ENCODE peak calls at places on chromosomes 1 and 21, in five cellular contexts. F is progenitor cell of endocrine pancreas, Z is AG09309, V is NB4, Q is GM12864. X is an unnamed sample.

GRCh38 chr1:70411360-70411844 is 334 bp downstream of the CTH start:
- DNase-seq in Q (no peak), F (no peak), Z (no peak), V (no peak), X (no peak)

GRCh38 chr1:203381151-203381751 is 30.3 kb upstream of the FMOD start:
- DNase-seq in V (peak), Q (peak), F (no peak), Z (no peak), X (no peak)

GRCh38 chr1:66443793-66444192 is 90.2 kb upstream of the SGIP1 start:
- DNase-seq in F (no peak), Q (no peak), V (peak), Z (no peak), X (no peak)

GRCh38 chr1:94055459-94056122 is 65.4 kb downstream of the ABCA4 start:
- DNase-seq in Z (no peak), V (no peak), F (no peak), Q (no peak), X (no peak)

GRCh38 chr21:43909736-43910455 is 44.9 kb downstream of the AGPAT3 start:
- DNase-seq in V (no peak), Z (no peak), Q (no peak), F (no peak), X (no peak)

GRCh38 chr1:156961709-156962108 is 41.3 kb downstream of the LRRC71 start:
- DNase-seq in Z (no peak), Q (no peak), F (no peak), V (peak), X (no peak)

GRCh38 chr1:162142968-162143367 is 73.5 kb downstream of the NOS1AP start:
- DNase-seq in F (no peak), Q (no peak), Z (no peak), V (no peak), X (no peak)

GRCh38 chr1:151001592-151001991 is 5.1 kb downstream of the MINDY1 start:
- DNase-seq in Z (no peak), V (peak), F (no peak), Q (no peak), X (no peak)

GRCh38 chr1:24507423-24507804 is 4.8 kb downstream of the RCAN3 start:
- DNase-seq in Z (no peak), V (no peak), Q (no peak), F (no peak), X (no peak)

GRCh38 chr1:70103770-70104169 is 101.6 kb downstream of the LRRC40 start:
- DNase-seq in V (no peak), Z (no peak), Q (no peak), F (no peak), X (no peak)

GRCh38 chr1:30253807-30254440 is 469.5 kb downstream of the MATN1 start:
- DNase-seq in Q (no peak), V (no peak), Z (no peak), F (no peak), X (no peak)

GRCh38 chr1:24199291-24199900 is 12.3 kb upstream of the IFNLR1 start:
- DNase-seq in Q (no peak), Z (no peak), F (peak), V (peak), X (peak)

GRCh38 chr1:146007048-146007784 is 10.8 kb upstream of the TXNIP start:
- DNase-seq in V (peak), Q (peak), F (peak), Z (peak), X (no peak)

GRCh38 chr1:109892476-109893368 is 17.9 kb upstream of the CSF1 start:
- DNase-seq in F (no peak), V (peak), Z (no peak), Q (no peak), X (no peak)

GRCh38 chr1:25034736-25035522 is 104.9 kb upstream of the RUNX3 start:
- DNase-seq in V (peak), F (no peak), Q (no peak), Z (no peak), X (no peak)

GRCh38 chr1:220076861-220077762 is 12.5 kb downstream of the BPNT1 start:
- DNase-seq in Z (no peak), V (no peak), F (no peak), Q (no peak), X (no peak)

GRCh38 chr1:119673171-119673940 is 25.3 kb upstream of the ZNF697 start:
- DNase-seq in Q (no peak), V (no peak), F (no peak), Z (no peak), X (no peak)

GRCh38 chr1:172266528-172267174 is 153.8 kb upstream of the C1orf105 start:
- DNase-seq in Q (no peak), Z (no peak), F (no peak), V (no peak), X (no peak)

GRCh38 chr1:164774819-164775654 is 216.1 kb downstream of the PBX1 start:
- DNase-seq in V (no peak), Q (no peak), F (no peak), Z (no peak), X (no peak)

GRCh38 chr1:33017175-33017574 is 19.5 kb downstream of the AK2 start:
- DNase-seq in Z (no peak), V (no peak), F (no peak), Q (no peak), X (no peak)

GRCh38 chr1:33018112-33018511 is 18.6 kb downstream of the AK2 start:
- DNase-seq in Q (no peak), F (no peak), V (no peak), Z (no peak), X (no peak)

GRCh38 chr1:33014464-33015170 is 22.1 kb downstream of the AK2 start:
- DNase-seq in V (peak), Z (no peak), Q (no peak), F (no peak), X (no peak)

GRCh38 chr1:33013791-33014190 is 22.9 kb downstream of the AK2 start:
- DNase-seq in Q (no peak), F (no peak), Z (no peak), V (no peak), X (no peak)

DNA sequence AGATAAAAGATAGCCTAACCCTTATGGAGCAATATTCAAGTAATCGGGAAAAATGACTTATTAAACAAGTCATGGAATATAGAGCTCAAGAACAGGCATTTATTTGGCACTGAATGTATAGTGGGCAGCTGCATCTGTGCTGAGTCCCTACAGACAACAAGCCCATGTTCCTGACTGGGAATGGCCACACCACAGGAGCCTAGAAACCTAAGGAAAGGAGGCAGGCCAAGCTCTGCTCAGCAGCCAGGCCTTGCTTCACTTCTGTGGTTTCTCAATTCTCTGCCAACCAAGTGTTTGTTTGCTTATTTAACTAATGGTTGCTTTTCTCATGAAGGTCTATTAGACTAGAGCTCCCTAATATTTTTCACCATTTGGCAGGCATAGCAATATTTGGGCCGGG is 21.5 kb downstream of the AK2 start:
- DNase-seq in F (no peak), V (no peak), Z (no peak), Q (no peak), X (no peak)
- TF ChIP-seq CTCF in F (no peak), V (no peak), Z (no peak), Q (no peak), X (no peak)

GRCh38 chr1:154435801-154436200 is 30.7 kb downstream of the IL6R start:
- DNase-seq in Z (no peak), Q (no peak), V (no peak), F (no peak), X (no peak)
- TF ChIP-seq CTCF in Z (no peak), Q (no peak), V (no peak), F (no peak), X (no peak)

DNA sequence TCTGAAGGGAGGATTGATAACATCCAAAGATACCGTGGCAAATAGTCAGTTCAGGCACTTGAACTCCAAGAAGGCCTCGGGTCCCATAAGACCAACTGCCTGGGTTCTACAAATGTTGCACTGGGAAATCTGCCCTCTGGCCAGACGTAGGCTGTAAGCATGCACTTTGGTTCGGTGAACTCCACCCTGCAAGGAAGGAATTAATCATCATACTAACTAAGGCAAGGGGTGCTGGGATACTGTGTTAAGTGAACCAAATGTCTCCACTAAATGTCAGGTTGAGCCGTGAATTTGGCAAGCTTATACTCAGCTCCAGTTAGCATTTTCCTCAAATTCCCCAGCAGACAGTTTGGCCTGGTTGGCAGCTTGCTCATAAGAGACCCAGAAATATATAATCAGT is 385.9 kb downstream of the GPATCH2 start:
- DNase-seq in Z (no peak), V (no peak), Q (no peak), F (no peak), X (no peak)
- TF ChIP-seq CTCF in Z (no peak), V (no peak), Q (no peak), F (no peak), X (no peak)

GRCh38 chr1:236064674-236065508 is at the start of gene NID1:
- DNase-seq in F (peak), V (no peak), Z (no peak), Q (no peak), X (peak)
- TF ChIP-seq CTCF in F (peak), V (no peak), Z (peak), Q (peak), X (peak)

DNA sequence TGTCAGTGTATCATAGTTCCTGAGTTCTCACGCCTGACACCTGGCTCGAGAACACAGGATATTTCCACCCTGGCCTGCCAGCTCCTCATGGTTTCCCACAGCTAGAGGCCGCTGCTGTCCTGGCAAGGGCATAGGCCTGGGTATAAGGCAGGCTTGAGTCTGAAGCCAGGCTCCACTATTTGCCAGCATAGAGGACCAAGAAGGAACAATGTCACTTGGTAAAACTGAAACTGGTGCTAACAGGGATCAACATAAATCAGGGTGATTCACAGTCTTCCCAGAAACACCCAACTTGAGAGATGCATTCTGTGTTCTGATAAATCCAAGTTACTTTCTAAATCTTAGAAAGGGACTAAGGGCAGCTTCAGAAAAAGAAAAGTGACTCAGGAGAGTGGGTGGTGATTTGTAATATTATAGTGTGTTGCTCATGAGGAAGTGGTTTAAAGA is 6.9 kb upstream of the S100A2 start:
- DNase-seq in Q (no peak), Z (peak), V (peak), F (no peak), X (no peak)
- TF ChIP-seq CTCF in Q (peak), Z (peak), V (peak), F (peak), X (peak)

DNA sequence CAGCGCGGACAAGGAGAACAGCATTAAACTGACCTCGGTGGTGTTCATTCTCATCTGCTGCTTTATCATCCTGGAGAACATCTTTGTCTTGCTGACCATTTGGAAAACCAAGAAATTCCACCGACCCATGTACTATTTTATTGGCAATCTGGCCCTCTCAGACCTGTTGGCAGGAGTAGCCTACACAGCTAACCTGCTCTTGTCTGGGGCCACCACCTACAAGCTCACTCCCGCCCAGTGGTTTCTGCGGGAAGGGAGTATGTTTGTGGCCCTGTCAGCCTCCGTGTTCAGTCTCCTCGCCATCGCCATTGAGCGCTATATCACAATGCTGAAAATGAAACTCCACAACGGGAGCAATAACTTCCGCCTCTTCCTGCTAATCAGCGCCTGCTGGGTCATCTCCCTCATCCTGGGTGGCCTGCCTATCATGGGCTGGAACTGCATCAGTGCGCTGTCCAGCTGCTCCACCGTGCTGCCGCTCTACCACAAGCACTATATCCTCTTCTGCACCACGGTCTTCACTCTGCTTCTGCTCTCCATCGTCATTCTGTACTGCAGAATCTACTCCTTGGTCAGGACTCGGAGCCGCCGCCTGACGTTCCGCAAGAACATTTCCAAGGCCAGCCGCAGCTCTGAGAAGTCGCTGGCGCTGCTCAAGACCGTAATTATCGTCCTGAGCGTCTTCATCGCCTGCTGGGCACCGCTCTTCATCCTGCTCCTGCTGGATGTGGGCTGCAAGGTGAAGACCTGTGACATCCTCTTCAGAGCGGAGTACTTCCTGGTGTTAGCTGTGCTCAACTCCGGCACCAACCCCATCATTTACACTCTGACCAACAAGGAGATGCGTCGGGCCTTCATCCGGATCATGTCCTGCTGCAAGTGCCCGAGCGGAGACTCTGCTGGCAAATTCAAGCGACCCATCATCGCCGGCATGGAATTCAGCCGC is 2.5 kb downstream of the S1PR1 start:
- DNase-seq in Q (no peak), Z (no peak), F (no peak), V (peak), X (no peak)
- TF ChIP-seq CTCF in Q (peak), Z (no peak), F (no peak), V (no peak), X (peak)

X was measured in type B pancreatic cell.